ENCODE peak calls at places on chromosome 3, in nine cellular contexts. One of them, this sample, is unnamed.

GRCh38 chr3:16102905-16103364 is 71.5 kb upstream of the GALNT15 start:
- DNase-seq in A673: no peak
- DNase-seq in spleen: no peak
- DNase-seq in RWPE2: no peak
- DNase-seq in tibial artery: no peak
- DNase-seq in IMR-90: peak; percentile 95
- DNase-seq in uterus: no peak
- DNase-seq in fibroblast of pulmonary artery: peak; percentile 66
- DNase-seq in H1: no peak
- DNase-seq in this sample: no peak

GRCh38 chr3:114668099-114668498 is 374.3 kb downstream of the TIGIT start:
- DNase-seq in fibroblast of pulmonary artery: no peak
- DNase-seq in uterus: no peak
- DNase-seq in IMR-90: no peak
- DNase-seq in tibial artery: no peak
- DNase-seq in RWPE2: no peak
- DNase-seq in H1: no peak
- DNase-seq in A673: no peak
- DNase-seq in spleen: no peak
- DNase-seq in this sample: no peak

GRCh38 chr3:50340404-50341329 is at the start of gene RASSF1:
- DNase-seq in H1: peak; percentile 66
- DNase-seq in uterus: peak; percentile 80
- DNase-seq in fibroblast of pulmonary artery: peak; percentile 41
- DNase-seq in IMR-90: no peak
- DNase-seq in tibial artery: peak; percentile 92
- DNase-seq in A673: no peak
- DNase-seq in RWPE2: no peak
- DNase-seq in spleen: peak; percentile 96
- DNase-seq in this sample: no peak

GRCh38 chr3:25662921-25663320 is 1.8 kb downstream of the TOP2B start:
- DNase-seq in tibial artery: no peak
- DNase-seq in spleen: no peak
- DNase-seq in IMR-90: peak; percentile 4
- DNase-seq in H1: no peak
- DNase-seq in uterus: no peak
- DNase-seq in A673: no peak
- DNase-seq in RWPE2: no peak
- DNase-seq in fibroblast of pulmonary artery: peak; percentile 14
- DNase-seq in this sample: no peak

GRCh38 chr3:186931487-186932280 is 1.4 kb downstream of the ST6GAL1 start:
- DNase-seq in A673: peak; percentile 53
- DNase-seq in fibroblast of pulmonary artery: peak; percentile 14
- DNase-seq in RWPE2: no peak
- DNase-seq in tibial artery: peak; percentile 75
- DNase-seq in uterus: peak; percentile 31
- DNase-seq in IMR-90: peak; percentile 63
- DNase-seq in spleen: peak; percentile 92
- DNase-seq in H1: peak; percentile 60
- DNase-seq in this sample: no peak

GRCh38 chr3:6860149-6860548 is 766 bp upstream of the GRM7 start:
- DNase-seq in fibroblast of pulmonary artery: no peak
- DNase-seq in spleen: no peak
- DNase-seq in tibial artery: no peak
- DNase-seq in A673: no peak
- DNase-seq in uterus: no peak
- DNase-seq in H1: peak; percentile 51
- DNase-seq in RWPE2: no peak
- DNase-seq in IMR-90: no peak
- DNase-seq in this sample: no peak

GRCh38 chr3:33717616-33717865 is 513 bp downstream of the CLASP2 start:
- DNase-seq in tibial artery: peak; percentile 83
- DNase-seq in spleen: peak; percentile 93
- DNase-seq in IMR-90: peak; percentile 48
- DNase-seq in fibroblast of pulmonary artery: peak; percentile 67
- DNase-seq in H1: no peak
- DNase-seq in uterus: peak; percentile 57
- DNase-seq in A673: peak; percentile 70
- DNase-seq in RWPE2: peak; percentile 74
- DNase-seq in this sample: no peak

GRCh38 chr3:160125188-160125587 is 100.0 kb upstream of the C3orf80 start:
- DNase-seq in spleen: no peak
- DNase-seq in IMR-90: no peak
- DNase-seq in uterus: no peak
- DNase-seq in tibial artery: no peak
- DNase-seq in fibroblast of pulmonary artery: peak; percentile 55
- DNase-seq in RWPE2: no peak
- DNase-seq in H1: no peak
- DNase-seq in A673: peak; percentile 89
- DNase-seq in this sample: no peak

GRCh38 chr3:133884547-133885240 is 11.0 kb downstream of the RAB6B start:
- DNase-seq in RWPE2: no peak
- DNase-seq in uterus: no peak
- DNase-seq in H1: peak; percentile 8
- DNase-seq in fibroblast of pulmonary artery: no peak
- DNase-seq in IMR-90: no peak
- DNase-seq in tibial artery: no peak
- DNase-seq in A673: no peak
- DNase-seq in spleen: no peak
- DNase-seq in this sample: no peak

DNA sequence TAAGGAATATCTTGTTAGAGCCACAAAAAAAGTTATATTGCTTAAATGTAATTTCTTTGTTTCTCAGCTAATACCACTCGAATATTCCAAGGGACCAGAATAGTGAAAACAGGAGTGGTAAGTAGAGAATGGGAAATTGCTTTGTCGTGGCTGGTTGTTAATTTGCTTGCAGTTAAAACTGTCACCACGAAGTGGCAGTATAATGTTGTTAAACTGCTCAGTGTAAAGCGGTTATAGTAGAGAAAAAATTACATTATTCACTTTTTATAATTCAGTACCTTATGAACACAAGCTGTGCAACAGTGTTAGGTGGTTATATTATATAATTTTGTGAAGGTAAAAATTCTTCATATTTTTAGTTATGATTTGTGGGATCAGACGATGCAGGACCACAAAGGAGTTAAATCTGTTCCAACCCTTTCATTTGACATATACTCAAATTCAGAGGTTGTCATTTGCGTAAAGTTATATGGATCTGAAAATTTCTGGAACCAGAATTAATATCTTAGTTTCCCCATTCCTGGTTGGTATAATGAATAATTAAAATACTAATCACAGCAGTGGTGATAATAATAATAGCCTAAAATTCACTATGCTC is 171.8 kb downstream of the FEZF2 start:
- DNase-seq in A673: peak; percentile 9
- DNase-seq in H1: no peak
- DNase-seq in fibroblast of pulmonary artery: peak; percentile 68
- DNase-seq in spleen: no peak
- DNase-seq in uterus: no peak
- DNase-seq in tibial artery: no peak
- DNase-seq in RWPE2: no peak
- DNase-seq in IMR-90: peak; percentile 51
- DNase-seq in this sample: no peak
- TF ChIP-seq CTCF in A673: peak; percentile 53
- TF ChIP-seq CTCF in H1: peak; percentile 39
- TF ChIP-seq CTCF in fibroblast of pulmonary artery: peak; percentile 66
- TF ChIP-seq CTCF in spleen: no peak
- TF ChIP-seq CTCF in uterus: peak; percentile 9
- TF ChIP-seq CTCF in tibial artery: peak; percentile 40
- TF ChIP-seq CTCF in RWPE2: peak; percentile 75
- TF ChIP-seq CTCF in IMR-90: peak; percentile 60
- TF ChIP-seq CTCF in this sample: peak; percentile 46

GRCh38 chr3:106206613-106207012 is 337.8 kb upstream of the CBLB start:
- DNase-seq in fibroblast of pulmonary artery: no peak
- DNase-seq in uterus: no peak
- DNase-seq in IMR-90: no peak
- DNase-seq in spleen: no peak
- DNase-seq in tibial artery: no peak
- DNase-seq in A673: no peak
- DNase-seq in H1: no peak
- DNase-seq in RWPE2: no peak
- DNase-seq in this sample: no peak
- H3K4me3 ChIP-seq in fibroblast of pulmonary artery: no peak overlapping the region
- H3K4me3 ChIP-seq in uterus: no peak overlapping the region
- H3K4me3 ChIP-seq in IMR-90: no peak overlapping the region
- H3K4me3 ChIP-seq in spleen: peak overlapping the region; percentile 46
- H3K4me3 ChIP-seq in tibial artery: no peak overlapping the region
- H3K4me3 ChIP-seq in A673: peak overlapping the region; percentile 25
- H3K4me3 ChIP-seq in H1: no peak overlapping the region
- H3K4me3 ChIP-seq in RWPE2: no peak overlapping the region
- H3K4me3 ChIP-seq in this sample: no peak overlapping the region

DNA sequence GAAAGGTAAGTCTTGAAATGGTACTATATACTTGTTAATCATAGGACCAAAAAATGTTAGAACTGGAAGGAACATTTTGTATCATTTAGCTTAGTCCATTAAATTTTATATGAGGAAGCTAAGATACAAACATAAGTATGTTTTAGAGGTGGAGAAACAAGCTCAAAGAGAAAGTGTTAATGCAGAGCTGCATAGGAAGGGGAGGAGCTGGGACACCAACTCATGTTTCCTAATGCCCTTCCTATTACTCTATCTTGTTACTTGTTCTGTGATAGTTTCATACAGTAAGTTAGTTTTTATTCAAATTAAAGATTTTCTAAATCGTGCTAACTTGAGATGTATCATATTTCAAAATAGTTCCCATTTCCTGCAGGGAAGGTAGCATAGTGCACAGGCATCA is 7.4 kb downstream of the SLC35A5 start:
- DNase-seq in A673: no peak
- DNase-seq in fibroblast of pulmonary artery: no peak
- DNase-seq in RWPE2: no peak
- DNase-seq in spleen: no peak
- DNase-seq in IMR-90: no peak
- DNase-seq in H1: no peak
- DNase-seq in tibial artery: no peak
- DNase-seq in uterus: no peak
- DNase-seq in this sample: no peak
- TF ChIP-seq CTCF in A673: no peak
- TF ChIP-seq CTCF in fibroblast of pulmonary artery: no peak
- TF ChIP-seq CTCF in RWPE2: no peak
- TF ChIP-seq CTCF in spleen: no peak
- TF ChIP-seq CTCF in IMR-90: no peak
- TF ChIP-seq CTCF in H1: no peak
- TF ChIP-seq CTCF in tibial artery: no peak
- TF ChIP-seq CTCF in uterus: no peak
- TF ChIP-seq CTCF in this sample: no peak

GRCh38 chr3:52847726-52848125 is 12.9 kb upstream of the MUSTN1 start:
- DNase-seq in fibroblast of pulmonary artery: no peak
- DNase-seq in H1: no peak
- DNase-seq in spleen: peak; percentile 33
- DNase-seq in RWPE2: no peak
- DNase-seq in A673: no peak
- DNase-seq in uterus: no peak
- DNase-seq in tibial artery: no peak
- DNase-seq in IMR-90: no peak
- DNase-seq in this sample: no peak

GRCh38 chr3:52848617-52849016 is 13.8 kb upstream of the MUSTN1 start:
- DNase-seq in spleen: peak; percentile 38
- DNase-seq in H1: no peak
- DNase-seq in tibial artery: no peak
- DNase-seq in RWPE2: no peak
- DNase-seq in IMR-90: peak; percentile 91
- DNase-seq in A673: no peak
- DNase-seq in uterus: no peak
- DNase-seq in fibroblast of pulmonary artery: peak; percentile 63
- DNase-seq in this sample: no peak

GRCh38 chr3:52845691-52846426 is 11.0 kb upstream of the MUSTN1 start:
- DNase-seq in fibroblast of pulmonary artery: no peak
- DNase-seq in H1: peak; percentile 79
- DNase-seq in tibial artery: no peak
- DNase-seq in spleen: peak; percentile 19
- DNase-seq in IMR-90: no peak
- DNase-seq in RWPE2: no peak
- DNase-seq in uterus: no peak
- DNase-seq in A673: no peak
- DNase-seq in this sample: no peak

GRCh38 chr3:52846427-52846983 is 11.7 kb upstream of the MUSTN1 start:
- DNase-seq in tibial artery: no peak
- DNase-seq in A673: no peak
- DNase-seq in fibroblast of pulmonary artery: no peak
- DNase-seq in IMR-90: no peak
- DNase-seq in RWPE2: no peak
- DNase-seq in uterus: no peak
- DNase-seq in spleen: no peak
- DNase-seq in H1: no peak
- DNase-seq in this sample: no peak

DNA sequence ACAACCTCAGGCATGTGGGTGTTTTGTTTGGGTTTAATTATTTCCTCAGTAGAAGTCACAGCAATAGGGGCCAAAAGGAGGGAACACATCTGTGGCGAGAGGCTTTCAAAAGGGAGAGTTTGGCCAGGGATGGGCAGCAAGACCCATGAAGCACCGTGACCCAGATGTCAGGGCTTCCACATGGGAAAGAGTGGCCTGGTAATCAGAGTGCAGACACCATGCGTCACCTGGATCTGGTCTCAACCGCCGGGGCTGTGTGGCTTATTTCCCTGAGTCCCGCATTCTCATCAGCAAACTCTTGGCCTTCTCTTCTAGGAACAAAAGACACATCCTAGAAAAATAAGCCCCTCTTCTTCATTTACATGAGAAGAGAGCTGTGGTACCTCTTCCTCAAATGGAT is 12.4 kb upstream of the MUSTN1 start:
- DNase-seq in uterus: no peak
- DNase-seq in IMR-90: no peak
- DNase-seq in tibial artery: no peak
- DNase-seq in H1: no peak
- DNase-seq in spleen: peak; percentile 29
- DNase-seq in fibroblast of pulmonary artery: no peak
- DNase-seq in RWPE2: no peak
- DNase-seq in A673: no peak
- DNase-seq in this sample: no peak
- H3K4me3 ChIP-seq in uterus: no peak overlapping the region
- H3K4me3 ChIP-seq in IMR-90: no peak overlapping the region
- H3K4me3 ChIP-seq in tibial artery: no peak overlapping the region
- H3K4me3 ChIP-seq in H1: no peak overlapping the region
- H3K4me3 ChIP-seq in spleen: no peak overlapping the region
- H3K4me3 ChIP-seq in fibroblast of pulmonary artery: no peak overlapping the region
- H3K4me3 ChIP-seq in RWPE2: no peak overlapping the region
- H3K4me3 ChIP-seq in A673: no peak overlapping the region
- H3K4me3 ChIP-seq in this sample: no peak overlapping the region

GRCh38 chr3:143594217-143594616 is 254.1 kb downstream of the SLC9A9 start:
- DNase-seq in A673: no peak
- DNase-seq in spleen: no peak
- DNase-seq in fibroblast of pulmonary artery: no peak
- DNase-seq in IMR-90: no peak
- DNase-seq in RWPE2: no peak
- DNase-seq in uterus: no peak
- DNase-seq in H1: no peak
- DNase-seq in tibial artery: no peak
- DNase-seq in this sample: no peak
- TF ChIP-seq CTCF in A673: no peak
- TF ChIP-seq CTCF in spleen: no peak
- TF ChIP-seq CTCF in fibroblast of pulmonary artery: no peak
- TF ChIP-seq CTCF in IMR-90: no peak
- TF ChIP-seq CTCF in RWPE2: no peak
- TF ChIP-seq CTCF in uterus: no peak
- TF ChIP-seq CTCF in H1: no peak
- TF ChIP-seq CTCF in tibial artery: no peak
- TF ChIP-seq CTCF in this sample: no peak

DNA sequence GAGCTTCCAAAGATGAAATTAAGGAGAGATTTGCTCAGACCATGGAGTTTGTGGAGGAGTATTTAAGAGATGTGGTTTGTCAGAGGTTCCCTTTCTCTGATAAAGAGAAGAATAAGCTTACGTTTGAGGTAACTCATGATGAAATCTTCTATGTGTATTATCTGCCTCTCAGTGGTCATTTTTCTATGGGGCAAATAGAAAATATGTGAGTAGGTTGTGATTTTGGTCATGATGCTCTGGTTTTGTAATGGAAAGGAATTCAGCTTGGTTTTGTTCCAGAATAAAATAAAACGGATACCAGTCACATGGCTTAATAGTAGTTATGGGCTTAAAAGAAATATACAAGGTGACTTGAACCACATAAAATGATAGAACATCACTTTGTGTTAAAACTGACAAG is 181.1 kb downstream of the ITPR1 start:
- DNase-seq in A673: no peak
- DNase-seq in fibroblast of pulmonary artery: peak; percentile 90
- DNase-seq in spleen: no peak
- DNase-seq in tibial artery: no peak
- DNase-seq in H1: no peak
- DNase-seq in uterus: no peak
- DNase-seq in IMR-90: peak; percentile 72
- DNase-seq in RWPE2: no peak
- DNase-seq in this sample: no peak
- H3K4me3 ChIP-seq in A673: no peak overlapping the region
- H3K4me3 ChIP-seq in fibroblast of pulmonary artery: no peak overlapping the region
- H3K4me3 ChIP-seq in spleen: no peak overlapping the region
- H3K4me3 ChIP-seq in tibial artery: no peak overlapping the region
- H3K4me3 ChIP-seq in H1: no peak overlapping the region
- H3K4me3 ChIP-seq in uterus: no peak overlapping the region
- H3K4me3 ChIP-seq in IMR-90: no peak overlapping the region
- H3K4me3 ChIP-seq in RWPE2: no peak overlapping the region
- H3K4me3 ChIP-seq in this sample: no peak overlapping the region